ENCODE peak calls at places on chromosomes 13 and 19, in four cellular contexts. I is left lung; P is PC-3; X is CD4-positive, CD25-positive, alpha-beta regulatory T cell. K is an unnamed sample.

GRCh38 chr13:76512676-76513277 is 373.4 kb downstream of the KCTD12 start:
- DNase-seq in I (no peak), P (peak; percentile 87), X (no peak), K (no peak)

GRCh38 chr19:17220207-17220758 is 5.1 kb downstream of the USE1 start:
- DNase-seq in I (no peak), P (peak; percentile 47), X (no peak), K (no peak)

GRCh38 chr13:76860706-76861105 is 25.5 kb downstream of the KCTD12 start:
- DNase-seq in I (no peak), P (no peak), X (no peak), K (no peak)

GRCh38 chr13:45768668-45769067 is 66.5 kb downstream of the CBY2 start:
- DNase-seq in I (no peak), P (no peak), X (no peak), K (no peak)

GRCh38 chr19:41218615-41219507 is at the start of gene AXL:
- DNase-seq in I (peak; percentile 76), P (peak; percentile 56), X (no peak), K (no peak)

GRCh38 chr19:53537126-53537522 is 821 bp upstream of the ZNF331 start:
- DNase-seq in I (no peak), P (no peak), X (peak; percentile 41), K (peak; percentile 39)

GRCh38 chr13:25462301-25463125 is 90.7 kb downstream of the ATP8A2 start:
- DNase-seq in I (no peak), P (no peak), X (no peak), K (no peak)

GRCh38 chr19:18507727-18508440 is 14.0 kb downstream of the ELL start:
- DNase-seq in I (no peak), P (no peak), X (no peak), K (no peak)

GRCh38 chr19:39362682-39363657 is 20.7 kb downstream of the SAMD4B start:
- DNase-seq in I (no peak), P (peak; percentile 4), X (no peak), K (no peak)

GRCh38 chr19:11814707-11815050 is 606 bp downstream of the ZNF440 start:
- DNase-seq in I (no peak), P (peak; percentile 50), X (peak; percentile 25), K (no peak)

DNA sequence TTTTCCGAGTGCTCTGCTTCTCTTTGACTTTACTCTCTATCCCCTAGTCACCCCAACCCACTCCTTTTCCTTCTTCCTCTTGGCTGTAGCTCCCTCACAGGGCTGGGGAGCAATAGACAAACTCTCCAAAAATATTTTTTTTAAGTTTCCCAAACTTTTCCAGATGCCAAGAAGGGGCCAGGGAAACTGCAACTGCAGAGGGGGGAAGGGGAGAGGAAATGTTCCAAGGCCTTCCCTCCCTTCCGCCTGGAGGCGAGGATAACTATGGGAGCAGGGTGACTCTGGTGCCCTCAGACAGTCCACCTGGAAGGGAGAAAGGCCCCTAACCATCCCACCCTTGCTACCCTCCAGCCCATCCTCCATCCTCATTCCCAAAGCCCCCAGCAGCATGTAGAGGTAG is 49.4 kb downstream of the LYL1 start:
- DNase-seq in I (no peak), P (no peak), X (no peak), K (no peak)
- H3K27me3 ChIP-seq in I (no peaks in the 10 kb centered on the region), P (no peaks in the 10 kb centered on the region), X (no peaks in the 10 kb centered on the region), K (no peaks in the 10 kb centered on the region)

GRCh38 chr19:5718579-5719273 is 1.2 kb downstream of the LONP1 start:
- DNase-seq in I (no peak), P (peak; percentile 67), X (peak; percentile 62), K (no peak)

GRCh38 chr19:5717215-5717614 is 2.7 kb downstream of the LONP1 start:
- DNase-seq in I (no peak), P (no peak), X (no peak), K (no peak)

GRCh38 chr19:5719961-5720790 is at the start of the genes CATSPERD and LONP1:
- DNase-seq in I (peak; percentile 99), P (peak; percentile 100), X (peak; percentile 99), K (peak; percentile 99)

GRCh38 chr19:5719274-5719960 is 529 bp downstream of the LONP1 start:
- DNase-seq in I (no peak), P (no peak), X (peak; percentile 36), K (no peak)

GRCh38 chr19:5718032-5718578 is 1.8 kb downstream of the LONP1 start:
- DNase-seq in I (no peak), P (no peak), X (no peak), K (no peak)
- H3K4me3 ChIP-seq in I (no peak overlapping the region), P (peak overlapping the region; percentile 95), X (no peak overlapping the region), K (no peak overlapping the region)

GRCh38 chr13:73056054-73056962 is 2.5 kb upstream of the KLF5 start:
- DNase-seq in I (no peak), P (peak; percentile 89), X (no peak), K (no peak)

GRCh38 chr13:73059460-73060250 is 850 bp downstream of the KLF5 start:
- DNase-seq in I (peak; percentile 56), P (peak; percentile 43), X (peak; percentile 51), K (peak; percentile 55)

GRCh38 chr13:73058741-73059459 is at the start of gene KLF5:
- DNase-seq in I (peak; percentile 96), P (peak; percentile 96), X (peak; percentile 96), K (peak; percentile 93)

GRCh38 chr13:73057284-73058025 is 1.4 kb upstream of the KLF5 start:
- DNase-seq in I (no peak), P (peak; percentile 79), X (no peak), K (no peak)

DNA sequence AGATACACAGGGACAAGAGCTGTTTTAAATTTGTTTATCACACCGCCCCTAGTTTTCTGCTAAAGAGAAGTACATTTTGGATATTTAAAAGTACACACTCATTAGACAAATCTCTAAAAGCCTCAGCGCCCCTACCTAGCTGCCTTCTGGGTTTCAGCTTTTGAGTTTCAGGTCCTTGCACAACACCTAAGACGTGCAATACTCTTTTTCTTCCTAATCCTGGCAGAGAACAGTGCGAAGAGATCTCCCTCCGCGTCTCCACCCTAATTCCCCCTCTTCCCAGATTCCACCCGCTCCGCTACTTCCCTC is 419 bp upstream of the KLF5 start:
- DNase-seq in I (no peak), P (no peak), X (no peak), K (no peak)
- H3K27me3 ChIP-seq in I (peaks cover 10% of the 10 kb centered on the region), P (no peaks in the 10 kb centered on the region), X (peaks cover 32% of the 10 kb centered on the region), K (peaks cover 11% of the 10 kb centered on the region)

GRCh38 chr13:87274209-87274819 is 396.9 kb upstream of the SLITRK5 start:
- DNase-seq in I (no peak), P (peak; percentile 69), X (peak; percentile 6), K (peak; percentile 6)
- H3K4me3 ChIP-seq in I (no peak overlapping the region), P (no peak overlapping the region), X (no peak overlapping the region), K (no peak overlapping the region)

GRCh38 chr19:31353826-31354225 is 4.6 kb upstream of the TSHZ3 start:
- DNase-seq in I (no peak), P (no peak), X (peak; percentile 9), K (no peak)
- H3K27me3 ChIP-seq in I (peaks cover 57% of the 10 kb centered on the region), P (peaks cover 1% of the 10 kb centered on the region), X (peaks cover 44% of the 10 kb centered on the region), K (peaks cover 51% of the 10 kb centered on the region)

GRCh38 chr13:96836733-96837132 is 157.5 kb downstream of the OXGR1 start:
- DNase-seq in I (no peak), P (no peak), X (no peak), K (no peak)
- H3K4me3 ChIP-seq in I (no peak overlapping the region), P (no peak overlapping the region), X (no peak overlapping the region), K (no peak overlapping the region)

GRCh38 chr19:50640368-50640767 is 687 bp upstream of the SYT3 start:
- DNase-seq in I (no peak), P (no peak), X (no peak), K (no peak)

GRCh38 chr19:50636317-50637085 is 3.2 kb downstream of the SYT3 start:
- DNase-seq in I (no peak), P (no peak), X (no peak), K (no peak)

GRCh38 chr19:50638576-50638975 is 1.1 kb downstream of the SYT3 start:
- DNase-seq in I (no peak), P (no peak), X (no peak), K (no peak)

GRCh38 chr19:50644315-50644915 is 4.7 kb upstream of the SYT3 start:
- DNase-seq in I (no peak), P (no peak), X (no peak), K (no peak)

DNA sequence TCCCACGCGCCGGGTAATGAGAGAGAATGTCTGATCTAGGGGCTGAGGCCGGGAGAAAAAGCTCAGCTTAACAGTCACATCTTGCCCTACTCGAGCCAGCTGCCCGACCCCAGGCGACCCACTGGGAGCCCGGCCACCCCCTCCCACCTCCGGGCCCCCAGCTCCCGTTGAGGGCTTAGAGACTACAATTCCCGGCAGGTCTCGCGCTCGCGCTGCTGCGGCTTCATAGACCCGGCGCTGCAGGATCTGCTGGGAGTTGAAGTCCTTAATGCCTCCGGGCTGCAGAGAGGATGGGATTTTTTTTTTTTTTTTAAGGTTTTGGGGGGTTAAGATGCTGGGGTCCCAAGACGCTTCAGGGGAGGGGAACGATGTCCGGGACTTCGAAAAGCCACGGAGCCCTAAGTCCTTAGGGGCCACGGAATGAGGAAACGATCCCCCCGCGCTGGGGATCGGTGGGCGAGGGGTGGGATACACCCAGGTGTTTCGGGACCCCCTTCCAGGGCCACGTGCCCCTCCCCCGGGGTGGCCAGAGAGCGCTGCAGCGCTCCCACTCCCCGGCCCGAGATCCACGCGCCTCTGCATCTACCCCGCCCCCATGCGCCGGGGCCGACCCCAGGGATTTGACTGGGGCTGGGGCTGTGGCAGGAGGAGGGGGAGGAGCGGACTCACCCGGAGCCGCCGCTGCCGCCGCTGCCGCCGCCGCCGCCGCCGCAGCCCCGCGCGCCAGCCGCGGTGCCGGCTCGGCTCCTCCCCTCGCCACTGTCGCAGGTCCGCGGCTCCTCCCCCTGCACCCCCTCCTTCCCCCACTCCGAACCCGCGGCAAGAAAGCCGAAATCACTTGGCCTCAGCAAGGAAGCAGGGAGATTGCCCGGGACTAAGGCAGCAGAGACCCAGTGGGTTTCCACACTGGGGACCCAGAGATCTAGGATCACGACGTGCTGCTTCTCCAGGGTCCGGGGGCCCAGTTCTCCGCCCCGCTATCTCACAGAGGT is at the start of gene SYT3:
- DNase-seq in I (no peak), P (peak; percentile 33), X (no peak), K (no peak)
- H3K27me3 ChIP-seq in I (peaks cover 22% of the 10 kb centered on the region), P (peaks cover 66% of the 10 kb centered on the region), X (peaks cover 13% of the 10 kb centered on the region), K (peaks cover 20% of the 10 kb centered on the region)

GRCh38 chr13:49220856-49221614 is 897 bp downstream of the MLNR start:
- DNase-seq in I (no peak), P (no peak), X (no peak), K (peak; percentile 9)
- H3K4me3 ChIP-seq in I (peak overlapping the region; percentile 17), P (no peak overlapping the region), X (no peak overlapping the region), K (peak overlapping the region; percentile 15)

DNA sequence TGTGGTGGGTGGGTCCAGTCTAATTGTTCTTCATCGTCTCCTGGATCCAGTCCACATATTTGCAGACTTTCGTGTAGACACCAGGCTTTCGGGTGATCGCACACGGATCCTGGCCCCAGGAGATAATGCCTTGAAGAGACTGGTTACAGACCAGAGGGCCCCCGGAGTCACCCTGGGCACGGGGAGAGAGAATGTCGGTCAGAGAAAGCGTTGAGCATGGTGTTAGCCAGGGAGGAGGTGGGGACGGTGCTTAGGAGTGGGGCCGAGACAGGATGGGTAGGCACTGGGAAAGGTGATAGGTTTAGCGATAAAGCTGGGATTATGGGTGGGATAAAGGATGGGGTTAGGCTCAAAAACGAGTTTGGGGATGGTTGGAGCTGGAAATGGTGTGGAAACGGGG is 3.0 kb upstream of the KLK10 start:
- DNase-seq in I (no peak), P (no peak), X (no peak), K (no peak)
- H3K27me3 ChIP-seq in I (peaks cover 26% of the 10 kb centered on the region), P (peaks cover 2% of the 10 kb centered on the region), X (no peaks in the 10 kb centered on the region), K (peaks cover 6% of the 10 kb centered on the region)

K was measured in CD4-positive, alpha-beta memory T cell.